ENCODE peak calls at places on chromosomes 6 and 20, in nine cellular contexts. N, B, T, O, E, K, F, A and Q are unnamed samples.
A peak's percentile ranks its signal among the peaks of the same experiment; 100 is the strongest.

GRCh38 chr6:33706136-33706725 is 5.3 kb downstream of the UQCC2 start:
- DNase-seq in E (no peak), A (no peak), O (no peak), N (no peak), K (no peak), T (no peak), F (no peak), B (no peak), Q (no peak)

GRCh38 chr6:106163446-106163965 is 77.4 kb downstream of the PRDM1 start:
- DNase-seq in E (no peak), O (peak; percentile 90), K (peak; percentile 87), A (peak; percentile 77), F (peak; percentile 57), N (peak; percentile 29), T (no peak), B (peak; percentile 35), Q (no peak)

GRCh38 chr6:147604373-147604772 is 95.9 kb downstream of the SAMD5 start:
- DNase-seq in F (no peak), O (no peak), T (no peak), E (no peak), A (peak; percentile 9), B (no peak), N (no peak), K (no peak), Q (no peak)

GRCh38 chr6:95227301-95227700 is 350.0 kb upstream of the MANEA start:
- DNase-seq in A (no peak), K (no peak), N (no peak), T (no peak), F (no peak), B (no peak), O (no peak), E (no peak), Q (no peak)

GRCh38 chr6:116444092-116444491 is 17.1 kb upstream of the CALHM6 start:
- DNase-seq in F (peak; percentile 28), E (no peak), O (peak; percentile 50), K (peak; percentile 37), N (peak; percentile 45), A (peak; percentile 62), B (no peak), T (no peak), Q (no peak)

GRCh38 chr6:39377530-39377929 is 55.0 kb upstream of the KCNK16 start:
- DNase-seq in N (peak; percentile 45), O (peak; percentile 63), T (no peak), B (no peak), E (no peak), F (peak; percentile 73), K (peak; percentile 47), A (peak; percentile 63), Q (peak; percentile 59)

GRCh38 chr6:169977434-169978265 is 226.2 kb downstream of the ERMARD start:
- DNase-seq in B (no peak), N (no peak), O (no peak), K (peak; percentile 43), T (no peak), A (no peak), E (no peak), F (no peak), Q (no peak)

GRCh38 chr6:2103644-2104523 is 141.5 kb downstream of the GMDS start:
- DNase-seq in T (no peak), A (peak; percentile 77), B (no peak), N (peak; percentile 35), F (peak; percentile 25), K (peak; percentile 53), E (no peak), O (peak; percentile 59), Q (no peak)

GRCh38 chr6:31202259-31203166 is 32.0 kb upstream of the POU5F1 start:
- DNase-seq in B (no peak), E (no peak), N (no peak), T (no peak), F (no peak), A (no peak), O (no peak), K (peak; percentile 50), Q (no peak)

GRCh38 chr20:19074828-19075516 is 137.5 kb upstream of the SLC24A3 start:
- DNase-seq in A (no peak), O (no peak), T (no peak), B (no peak), N (peak; percentile 42), K (peak; percentile 21), F (no peak), E (no peak), Q (peak; percentile 57)

GRCh38 chr6:21305827-21306469 is 287.6 kb upstream of the SOX4 start:
- DNase-seq in K (no peak), O (peak; percentile 33), E (no peak), T (no peak), F (no peak), B (no peak), A (peak; percentile 74), N (no peak), Q (no peak)

GRCh38 chr6:4806308-4807190 is 30.3 kb downstream of the CDYL start:
- DNase-seq in B (no peak), E (no peak), O (no peak), K (no peak), A (peak; percentile 6), T (no peak), F (no peak), N (no peak), Q (no peak)

GRCh38 chr6:3529232-3529631 is 72.4 kb upstream of the SLC22A23 start:
- DNase-seq in O (no peak), T (no peak), F (no peak), K (no peak), A (no peak), B (no peak), E (no peak), N (no peak), Q (no peak)

GRCh38 chr6:27096834-27097511 is 150.5 kb upstream of the PRSS16 start:
- DNase-seq in A (peak; percentile 83), B (no peak), N (peak; percentile 46), E (no peak), T (peak; percentile 39), O (peak; percentile 84), K (peak; percentile 47), F (peak; percentile 90), Q (peak; percentile 63)

GRCh38 chr20:35661013-35661412 is 3.7 kb downstream of the CPNE1 start:
- DNase-seq in K (no peak), F (no peak), O (peak; percentile 23), T (no peak), B (no peak), N (no peak), E (no peak), A (peak; percentile 24), Q (no peak)

GRCh38 chr6:77332915-77333623 is 130.2 kb downstream of the HTR1B start:
- DNase-seq in B (no peak), A (no peak), E (no peak), N (no peak), F (no peak), O (no peak), K (no peak), T (no peak), Q (no peak)

GRCh38 chr20:8722277-8722928 is 346.5 kb upstream of the PLCB4 start:
- DNase-seq in N (peak; percentile 35), F (peak; percentile 64), K (peak; percentile 68), B (no peak), T (no peak), A (peak; percentile 71), E (no peak), O (peak; percentile 74), Q (peak; percentile 52)

GRCh38 chr20:49851991-49852390 is 39.4 kb downstream of the SLC9A8 start:
- DNase-seq in O (no peak), E (no peak), K (no peak), T (no peak), B (no peak), N (no peak), F (no peak), A (no peak), Q (no peak)

GRCh38 chr20:64010711-64011237 is 25.2 kb upstream of the C20orf204 start:
- DNase-seq in F (no peak), A (no peak), B (no peak), K (no peak), E (no peak), O (no peak), T (no peak), N (no peak), Q (no peak)

GRCh38 chr6:130136803-130137202 is 85.9 kb downstream of the SAMD3 start:
- DNase-seq in T (no peak), F (no peak), K (no peak), N (no peak), B (no peak), O (no peak), A (no peak), E (no peak), Q (no peak)

GRCh38 chr6:37481793-37482192 is 17.9 kb downstream of the CCDC167 start:
- DNase-seq in A (no peak), O (no peak), N (no peak), K (no peak), T (no peak), B (no peak), F (no peak), E (no peak), Q (no peak)

GRCh38 chr6:160069050-160069454 is 52.6 kb upstream of the SLC22A1 start:
- DNase-seq in B (peak; percentile 12), E (no peak), F (no peak), O (no peak), T (no peak), N (peak; percentile 37), A (no peak), K (peak; percentile 87), Q (no peak)

GRCh38 chr20:24914388-24915241 is 34.5 kb upstream of the CST7 start:
- DNase-seq in B (no peak), T (no peak), O (no peak), N (no peak), K (no peak), F (no peak), E (no peak), A (no peak), Q (peak; percentile 41)

GRCh38 chr6:26045046-26045938 is 41.9 kb upstream of the HFE start:
- DNase-seq in T (peak; percentile 76), B (peak; percentile 58), N (peak; percentile 81), F (peak; percentile 97), E (peak; percentile 51), K (no peak), A (peak; percentile 93), O (peak; percentile 97), Q (peak; percentile 91)